ENCODE peak calls at places on chromosomes 5 and 9, in five cellular contexts. B is RWPE1, L is WERI-Rb-1, X is GM23338, O is pancreas. C is an unnamed sample.

GRCh38 chr5:136979131-136979530 is 520.0 kb downstream of the SPOCK1 start:
- DNase-seq in B (no peak), L (no peak), X (no peak), O (no peak), C (no peak)

GRCh38 chr5:58366461-58366860 is 93.4 kb downstream of the PLK2 start:
- DNase-seq in B (no peak), L (no peak), X (no peak), O (no peak), C (no peak)

GRCh38 chr9:124222918-124223720 is 34.6 kb upstream of the NEK6 start:
- DNase-seq in B (peak), L (no peak), X (no peak), O (peak), C (no peak)

GRCh38 chr5:160119142-160119904 is at the start of gene PWWP2A:
- DNase-seq in B (peak), L (peak), X (peak), O (peak), C (peak)

GRCh38 chr5:10537614-10538013 is 26.3 kb upstream of the ANKRD33B start:
- DNase-seq in B (no peak), L (no peak), X (no peak), O (no peak), C (no peak)

GRCh38 chr9:77454668-77455067 is 193.5 kb downstream of the GNA14 start:
- DNase-seq in B (no peak), L (no peak), X (no peak), O (no peak), C (no peak)

GRCh38 chr5:154779105-154779504 is 23.9 kb downstream of the LARP1 start:
- DNase-seq in B (peak), L (peak), X (no peak), O (no peak), C (no peak)

GRCh38 chr9:129383415-129384088 is 205.5 kb upstream of the IER5L start:
- DNase-seq in B (peak), L (peak), X (peak), O (peak), C (peak)

GRCh38 chr5:150562832-150563231 is 54.9 kb downstream of the NDST1 start:
- DNase-seq in B (peak), L (peak), X (peak), O (no peak), C (no peak)

GRCh38 chr5:113869611-113870010 is 356.1 kb downstream of the YTHDC2 start:
- DNase-seq in B (no peak), L (no peak), X (no peak), O (no peak), C (no peak)

GRCh38 chr5:109113608-109114007 is 296.2 kb downstream of the PJA2 start:
- DNase-seq in B (no peak), L (no peak), X (no peak), O (no peak), C (no peak)

GRCh38 chr5:73280821-73281746 is 108.1 kb downstream of the TMEM174 start:
- DNase-seq in B (peak), L (no peak), X (no peak), O (no peak), C (peak)

GRCh38 chr5:122183795-122184185 is 54.4 kb downstream of the ZNF474 start:
- DNase-seq in B (no peak), L (no peak), X (no peak), O (no peak), C (no peak)

GRCh38 chr5:73957397-73958001 is 331.5 kb downstream of the ARHGEF28 start:
- DNase-seq in B (peak), L (no peak), X (no peak), O (no peak), C (no peak)

GRCh38 chr5:126358525-126358924 is 64.7 kb upstream of the GRAMD2B start:
- DNase-seq in B (no peak), L (no peak), X (no peak), O (no peak), C (no peak)

GRCh38 chr9:135468866-135469521 is 10.6 kb upstream of the PPP1R26 start:
- DNase-seq in B (peak), L (peak), X (no peak), O (no peak), C (no peak)

GRCh38 chr9:71519098-71519497 is 249.2 kb downstream of the CEMIP2 start:
- DNase-seq in B (no peak), L (no peak), X (peak), O (no peak), C (no peak)

GRCh38 chr5:141430332-141431113 is at the start of gene PCDHGA12:
- DNase-seq in B (peak), L (no peak), X (peak), O (no peak), C (no peak)

GRCh38 chr5:150469718-150470470 is 20.4 kb upstream of the RPS14 start:
- DNase-seq in B (peak), L (no peak), X (no peak), O (no peak), C (no peak)

GRCh38 chr9:87401681-87402080 is 96.0 kb upstream of the DAPK1 start:
- DNase-seq in B (no peak), L (no peak), X (no peak), O (no peak), C (no peak)

GRCh38 chr9:9552665-9553064 is 1060.1 kb downstream of the PTPRD start:
- DNase-seq in B (no peak), L (no peak), X (no peak), O (no peak), C (no peak)

GRCh38 chr5:140251527-140251973 is 51.4 kb downstream of the PFDN1 start:
- DNase-seq in B (peak), L (no peak), X (no peak), O (no peak), C (no peak)

GRCh38 chr5:43802119-43802518 is 199.1 kb downstream of the NNT start:
- DNase-seq in B (no peak), L (no peak), X (no peak), O (no peak), C (no peak)

GRCh38 chr5:40416098-40416497 is 263.6 kb upstream of the PTGER4 start:
- DNase-seq in B (no peak), L (no peak), X (no peak), O (no peak), C (no peak)

GRCh38 chr5:40428129-40428528 is 251.6 kb upstream of the PTGER4 start:
- DNase-seq in B (peak), L (no peak), X (no peak), O (no peak), C (no peak)

GRCh38 chr9:128358861-128359260 is 12.3 kb upstream of the URM1 start:
- DNase-seq in B (no peak), L (no peak), X (no peak), O (no peak), C (no peak)

GRCh38 chr5:43000198-43000840 is 39.8 kb downstream of the ANXA2R start:
- DNase-seq in B (no peak), L (no peak), X (peak), O (peak), C (peak)

GRCh38 chr9:2125909-2126308 is 110.8 kb downstream of the SMARCA2 start:
- DNase-seq in B (no peak), L (no peak), X (no peak), O (no peak), C (no peak)

GRCh38 chr5:115132465-115132864 is 37.2 kb downstream of the TRIM36 start:
- DNase-seq in B (no peak), L (no peak), X (no peak), O (no peak), C (no peak)

GRCh38 chr9:135908334-135909204 is 1.2 kb upstream of the CAMSAP1 start:
- DNase-seq in B (no peak), L (no peak), X (no peak), O (no peak), C (no peak)

GRCh38 chr5:106860398-106861044 is 810.2 kb downstream of the EFNA5 start:
- DNase-seq in B (no peak), L (no peak), X (no peak), O (no peak), C (no peak)

GRCh38 chr5:173391031-173391430 is 62.8 kb upstream of the STC2 start:
- DNase-seq in B (no peak), L (no peak), X (no peak), O (no peak), C (peak)

GRCh38 chr9:90722116-90722515 is 79.5 kb upstream of the DIRAS2 start:
- DNase-seq in B (no peak), L (no peak), X (no peak), O (no peak), C (no peak)

GRCh38 chr9:36922548-36922947 is 111.5 kb downstream of the PAX5 start:
- DNase-seq in B (no peak), L (no peak), X (no peak), O (no peak), C (no peak)

GRCh38 chr9:10447036-10447435 is 165.8 kb downstream of the PTPRD start:
- DNase-seq in B (no peak), L (no peak), X (no peak), O (no peak), C (no peak)

GRCh38 chr9:103037508-103038477 is 42.7 kb downstream of the CYLC2 start:
- DNase-seq in B (peak), L (no peak), X (no peak), O (no peak), C (no peak)

GRCh38 chr9:20427359-20427758 is 194.9 kb downstream of the MLLT3 start:
- DNase-seq in B (no peak), L (no peak), X (no peak), O (no peak), C (no peak)

GRCh38 chr5:89401659-89402058 is 518.7 kb upstream of the MEF2C start:
- DNase-seq in B (no peak), L (no peak), X (no peak), O (no peak), C (no peak)

GRCh38 chr5:1016036-1016435 is 7.4 kb downstream of the NKD2 start:
- DNase-seq in B (no peak), L (no peak), X (no peak), O (no peak), C (no peak)

GRCh38 chr9:97990259-97990658 is 7.1 kb downstream of the ANP32B start:
- DNase-seq in B (peak), L (no peak), X (peak), O (no peak), C (no peak)
- TF ChIP-seq CTCF in B (no peak), L (no peak), X (no peak), O (no peak), C (no peak)

DNA sequence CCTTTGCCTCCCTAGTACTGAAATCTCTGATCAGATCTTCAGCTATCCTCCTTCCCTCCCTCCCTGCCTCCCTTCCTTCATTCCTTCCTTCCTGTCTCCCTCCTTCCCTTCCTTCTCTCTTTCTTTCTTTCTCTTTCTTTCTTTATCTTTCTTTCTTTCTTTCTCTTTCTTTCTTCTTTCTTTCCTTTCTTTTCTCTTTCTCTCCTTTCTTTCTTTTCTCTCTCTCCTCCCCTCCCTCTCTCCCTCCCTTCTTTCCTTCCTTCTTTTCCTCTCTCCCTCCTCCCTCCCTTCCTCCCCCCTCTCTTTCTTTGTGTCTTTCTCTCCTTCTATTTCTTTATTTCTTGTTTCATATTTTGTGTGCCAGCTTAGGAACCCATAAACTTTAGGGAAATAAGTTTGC is 23.9 kb upstream of the ANKRD55 start:
- DNase-seq in B (no peak), L (no peak), X (no peak), O (no peak), C (no peak)
- TF ChIP-seq CTCF in B (no peak), L (no peak), X (no peak), O (no peak), C (no peak)

GRCh38 chr5:55226934-55227737 is at the start of gene MCIDAS:
- DNase-seq in B (peak), L (peak), X (peak), O (peak), C (peak)
- TF ChIP-seq CTCF in B (peak), L (peak), X (peak), O (peak), C (no peak)

DNA sequence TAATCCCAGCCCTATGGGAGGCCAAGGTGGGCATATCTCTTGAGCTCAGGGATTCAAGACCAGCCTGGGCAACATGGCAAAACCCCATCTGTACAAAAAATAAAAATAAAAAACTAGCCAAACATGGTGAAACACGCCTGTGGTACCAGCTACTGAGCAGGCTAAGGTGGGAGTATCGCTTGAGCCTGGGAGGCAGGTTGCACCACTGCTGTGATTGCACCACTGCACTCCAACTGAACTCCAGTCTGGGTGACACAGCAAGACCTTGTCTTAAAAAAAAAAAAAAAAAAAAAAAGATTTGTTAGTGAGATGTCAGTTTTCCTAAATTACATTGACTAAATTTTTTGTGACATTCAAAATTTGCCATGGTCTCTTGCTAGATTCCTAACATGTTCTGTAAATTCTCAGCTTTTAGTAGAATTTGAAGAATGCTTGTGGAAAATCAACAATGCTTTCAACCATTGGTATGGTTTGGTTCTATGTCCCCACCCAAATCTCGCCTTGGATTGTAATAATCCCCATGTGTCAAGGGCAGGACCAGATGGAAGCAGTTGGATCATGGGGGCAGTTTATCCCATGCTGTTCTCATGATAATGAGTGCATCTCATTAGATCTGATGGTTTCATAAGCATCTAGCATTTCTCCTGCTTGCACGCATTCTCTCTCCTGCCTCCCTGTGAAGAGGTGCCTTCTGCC is 236.1 kb downstream of the ARRDC3 start:
- DNase-seq in B (no peak), L (no peak), X (no peak), O (no peak), C (no peak)
- TF ChIP-seq CTCF in B (no peak), L (no peak), X (no peak), O (no peak), C (no peak)

GRCh38 chr5:132530946-132531345 is 12.4 kb downstream of the IL5 start:
- DNase-seq in B (no peak), L (no peak), X (no peak), O (no peak), C (no peak)

GRCh38 chr5:132525299-132525724 is 18.0 kb downstream of the IL5 start:
- DNase-seq in B (no peak), L (no peak), X (no peak), O (no peak), C (no peak)

GRCh38 chr5:132526290-132526973 is 16.9 kb downstream of the IL5 start:
- DNase-seq in B (peak), L (peak), X (peak), O (peak), C (no peak)

GRCh38 chr5:132528866-132529634 is 14.3 kb downstream of the IL5 start:
- DNase-seq in B (no peak), L (no peak), X (no peak), O (no peak), C (no peak)

DNA sequence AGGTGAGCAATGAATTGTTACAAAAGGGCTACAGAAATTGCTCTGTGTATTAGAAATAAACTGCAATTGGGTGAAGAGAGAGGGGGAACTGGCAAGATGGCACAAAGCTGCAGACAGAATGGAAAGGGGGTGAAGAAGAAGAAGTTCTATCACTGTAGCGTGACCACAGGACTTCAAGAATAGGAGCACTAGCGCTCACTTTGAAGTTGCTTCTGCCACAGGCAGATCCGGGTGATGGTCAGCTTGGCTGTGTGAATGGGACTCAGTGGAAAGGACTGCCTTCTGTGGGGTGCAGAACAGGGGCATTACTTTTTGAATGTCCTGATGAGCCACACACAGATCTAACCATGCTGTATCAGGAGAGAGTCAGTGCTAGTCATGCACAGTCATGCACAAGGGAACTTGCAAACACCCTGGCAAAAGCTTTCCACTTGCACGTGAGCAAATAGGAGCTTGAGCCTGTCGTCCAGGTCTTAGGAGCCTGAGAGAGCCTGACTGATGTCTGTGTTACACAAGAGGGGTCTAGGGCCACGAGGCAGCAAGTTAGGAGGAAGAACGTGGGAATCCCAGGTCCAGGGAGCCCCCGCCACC is 16.3 kb downstream of the IL5 start:
- DNase-seq in B (no peak), L (no peak), X (no peak), O (no peak), C (no peak)
- TF ChIP-seq CTCF in B (peak), L (no peak), X (no peak), O (no peak), C (peak)

DNA sequence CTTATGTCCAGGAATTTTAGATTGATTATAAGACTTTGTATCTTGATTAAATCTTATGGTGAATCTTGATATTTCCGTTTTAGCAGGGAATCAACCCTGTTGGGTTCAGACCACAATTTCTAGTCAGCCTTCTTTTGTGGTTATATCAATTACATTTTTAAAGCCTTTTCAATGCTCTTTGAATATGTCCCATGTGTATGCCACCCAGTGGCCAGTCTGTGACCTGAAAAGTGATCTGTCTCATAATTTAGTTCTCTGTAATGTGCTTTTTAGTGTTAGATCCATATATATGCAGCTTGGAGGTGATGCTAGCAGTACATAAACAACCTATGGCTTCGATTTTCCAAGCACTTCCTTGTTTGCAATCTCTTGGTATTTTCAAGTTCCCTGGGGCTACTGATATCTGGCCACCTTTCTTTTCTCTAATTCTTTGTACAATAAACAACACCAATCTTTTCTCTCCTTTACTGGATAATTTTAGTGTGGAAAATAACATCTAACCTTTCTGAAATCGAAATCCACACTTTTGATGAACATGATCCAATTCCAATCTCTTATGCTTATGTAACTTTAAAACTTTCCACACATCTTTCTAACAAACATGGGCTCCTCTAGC is 28.8 kb downstream of the PDE8B start:
- DNase-seq in B (peak), L (peak), X (peak), O (no peak), C (no peak)
- TF ChIP-seq CTCF in B (peak), L (peak), X (peak), O (peak), C (no peak)

DNA sequence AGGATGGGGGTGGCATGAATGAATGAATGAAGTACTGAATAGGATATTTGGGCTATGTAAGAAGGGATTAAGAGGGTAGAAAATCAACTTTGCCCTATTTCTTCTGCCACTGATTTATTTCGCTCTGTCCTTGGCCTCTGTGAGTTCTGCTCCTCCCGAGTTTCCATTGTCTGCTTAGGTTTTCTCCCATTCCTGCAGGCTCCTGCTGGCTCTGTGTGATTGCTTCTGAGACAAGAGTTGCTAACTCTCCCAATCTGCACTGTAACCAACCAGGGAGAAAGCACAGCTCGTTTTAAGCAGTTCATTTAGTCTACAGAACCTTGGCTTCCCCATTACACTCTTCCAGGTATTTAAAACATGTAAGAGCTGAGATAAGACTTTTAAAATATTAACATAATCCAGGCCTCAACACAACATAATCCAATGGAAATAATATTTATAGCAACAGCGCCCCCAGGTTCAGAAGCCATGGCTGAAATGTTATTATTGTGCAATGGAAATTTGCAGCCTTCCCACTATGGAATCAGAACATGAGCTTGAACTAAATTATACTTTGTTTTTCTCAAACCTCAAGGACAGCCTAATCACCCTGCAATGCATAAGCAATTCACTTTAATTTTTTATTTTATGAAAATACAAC is 203.5 kb downstream of the ERCC6L2 start:
- DNase-seq in B (no peak), L (no peak), X (no peak), O (no peak), C (no peak)
- TF ChIP-seq CTCF in B (no peak), L (no peak), X (peak), O (no peak), C (no peak)

GRCh38 chr5:95664204-95664786 is 17.7 kb downstream of the RFESD start:
- DNase-seq in B (peak), L (no peak), X (peak), O (no peak), C (no peak)
- TF ChIP-seq CTCF in B (peak), L (peak), X (peak), O (peak), C (peak)